ENCODE peak calls at places on chromosome 18, in nine cellular contexts. C is midbrain; G is heart right ventricle; P is colonic mucosa; B is naive thymus-derived CD8-positive, alpha-beta T cell; H is AG08395; N is activated naive CD4-positive, alpha-beta T cell; R is iPS-NIHi11; L is frontal cortex. O is an unnamed sample.

GRCh38 chr18:62778976-62779869 is 63.9 kb downstream of the PHLPP1 start:
- DNase-seq in C (no peak), G (no peak), P (no peak), B (no peak), H (no peak), N (no peak), R (no peak), L (no peak), O (no peak)

GRCh38 chr18:2050702-2051201 is 520.6 kb downstream of the METTL4 start:
- DNase-seq in C (no peak), G (no peak), P (no peak), B (no peak), H (no peak), N (no peak), R (no peak), L (no peak), O (no peak)

GRCh38 chr18:48929951-48930713 is 20.6 kb downstream of the SMAD7 start:
- DNase-seq in C (no peak), G (no peak), P (peak), B (no peak), H (peak), N (no peak), R (peak), L (no peak), O (no peak)

GRCh38 chr18:3345885-3346284 is 84.0 kb downstream of the MYL12B start:
- DNase-seq in C (no peak), G (no peak), P (no peak), B (no peak), H (no peak), N (no peak), R (no peak), L (no peak), O (no peak)

GRCh38 chr18:39389800-39390379 is 1824.3 kb upstream of the CELF4 start:
- DNase-seq in C (no peak), G (no peak), P (no peak), B (no peak), H (no peak), N (no peak), R (peak), L (no peak), O (no peak)

GRCh38 chr18:730692-731091 is 18.3 kb upstream of the ENOSF1 start:
- DNase-seq in C (no peak), G (no peak), P (no peak), B (no peak), H (no peak), N (no peak), R (no peak), L (no peak), O (no peak)

GRCh38 chr18:79507076-79507545 is 111.4 kb downstream of the NFATC1 start:
- DNase-seq in C (peak), G (peak), P (peak), B (no peak), H (peak), N (no peak), R (no peak), L (no peak), O (no peak)

GRCh38 chr18:48580782-48581181 is 42.0 kb downstream of the CTIF start:
- DNase-seq in C (no peak), G (no peak), P (no peak), B (no peak), H (peak), N (no peak), R (peak), L (no peak), O (no peak)

GRCh38 chr18:73038336-73038735 is 170.5 kb upstream of the NETO1 start:
- DNase-seq in C (no peak), G (no peak), P (no peak), B (no peak), H (no peak), N (no peak), R (no peak), L (no peak), O (no peak)

GRCh38 chr18:49321800-49322461 is 138.5 kb downstream of the DYM start:
- DNase-seq in C (no peak), G (no peak), P (no peak), B (no peak), H (peak), N (no peak), R (no peak), L (no peak), O (no peak)

GRCh38 chr18:77127769-77128671 is 4.6 kb downstream of the MBP start:
- DNase-seq in C (no peak), G (no peak), P (peak), B (peak), H (peak), N (no peak), R (no peak), L (no peak), O (peak)

GRCh38 chr18:64202836-64203235 is 53.9 kb upstream of the LINC00305 start:
- DNase-seq in C (no peak), G (no peak), P (no peak), B (no peak), H (no peak), N (no peak), R (no peak), L (no peak), O (no peak)

GRCh38 chr18:34694611-34695165 is 15.4 kb upstream of the DTNA start:
- DNase-seq in C (no peak), G (no peak), P (no peak), B (no peak), H (no peak), N (no peak), R (no peak), L (no peak), O (no peak)

GRCh38 chr18:80159713-80160636 is 50.9 kb downstream of the ADNP2 start:
- DNase-seq in C (no peak), G (peak), P (no peak), B (no peak), H (no peak), N (no peak), R (peak), L (no peak), O (peak)

GRCh38 chr18:49585781-49586663 is 24.2 kb downstream of the LIPG start:
- DNase-seq in C (no peak), G (no peak), P (no peak), B (no peak), H (no peak), N (no peak), R (no peak), L (no peak), O (no peak)

GRCh38 chr18:52343138-52343537 is 3.1 kb downstream of the DCC start:
- DNase-seq in C (peak), G (no peak), P (no peak), B (no peak), H (no peak), N (no peak), R (no peak), L (no peak), O (no peak)

GRCh38 chr18:23982154-23983071 is 32.1 kb upstream of the TTC39C start:
- DNase-seq in C (peak), G (peak), P (peak), B (no peak), H (no peak), N (no peak), R (no peak), L (no peak), O (no peak)

GRCh38 chr18:36786686-36787085 is 42.1 kb downstream of the TPGS2 start:
- DNase-seq in C (no peak), G (peak), P (no peak), B (no peak), H (peak), N (no peak), R (no peak), L (no peak), O (no peak)

GRCh38 chr18:24990548-24991219 is 361.3 kb downstream of the ZNF521 start:
- DNase-seq in C (no peak), G (no peak), P (no peak), B (no peak), H (no peak), N (no peak), R (no peak), L (no peak), O (no peak)

GRCh38 chr18:58350526-58350925 is 278.4 kb downstream of the ALPK2 start:
- DNase-seq in C (no peak), G (no peak), P (no peak), B (no peak), H (no peak), N (no peak), R (no peak), L (no peak), O (no peak)

GRCh38 chr18:59691046-59691395 is 6.2 kb downstream of the CCBE1 start:
- DNase-seq in C (no peak), G (no peak), P (peak), B (no peak), H (peak), N (no peak), R (no peak), L (no peak), O (no peak)

GRCh38 chr18:77052656-77053309 is 79.8 kb downstream of the MBP start:
- DNase-seq in C (peak), G (no peak), P (no peak), B (no peak), H (no peak), N (no peak), R (no peak), L (no peak), O (no peak)

GRCh38 chr18:11393486-11393885 is 215.9 kb upstream of the SLC35G4 start:
- DNase-seq in C (no peak), G (peak), P (no peak), B (no peak), H (no peak), N (no peak), R (no peak), L (no peak), O (no peak)

GRCh38 chr18:58243401-58243800 is 199.4 kb downstream of the NEDD4L start:
- DNase-seq in C (no peak), G (no peak), P (no peak), B (no peak), H (no peak), N (no peak), R (no peak), L (no peak), O (no peak)

GRCh38 chr18:41391616-41392610 is 563.1 kb upstream of the PIK3C3 start:
- DNase-seq in C (peak), G (peak), P (peak), B (no peak), H (peak), N (no peak), R (peak), L (peak), O (no peak)

GRCh38 chr18:60506682-60507081 is 134.1 kb upstream of the MC4R start:
- DNase-seq in C (no peak), G (no peak), P (no peak), B (no peak), H (peak), N (no peak), R (no peak), L (no peak), O (no peak)